ENCODE peak calls at places on chromosomes 11 and 22, in four cellular contexts. F is left ventricle myocardium inferior, Y is lower lobe of right lung, O is HepG2. D is an unnamed sample.

GRCh38 chr11:33135216-33135615 is 26.1 kb downstream of the CSTF3 start:
- DNase-seq in F (no peak), O (no peak), Y (no peak), D (peak; percentile 55)

GRCh38 chr11:134120143-134120850 is 51.4 kb downstream of the JAM3 start:
- DNase-seq in Y (no peak), F (peak; percentile 53), O (no peak), D (peak; percentile 93)

GRCh38 chr11:96464695-96465307 is 75.0 kb downstream of the JRKL start:
- DNase-seq in F (no peak), Y (no peak), O (peak; percentile 68), D (peak; percentile 34)

GRCh38 chr22:38570841-38571364 is 920 bp upstream of the DMC1 start:
- DNase-seq in F (peak; percentile 26), O (no peak), Y (peak; percentile 51), D (no peak)

GRCh38 chr11:30917859-30918478 is 331.8 kb upstream of the MPPED2 start:
- DNase-seq in Y (no peak), F (no peak), O (peak; percentile 40), D (peak; percentile 25)

GRCh38 chr11:107593941-107594340 is 3.0 kb downstream of the ELMOD1 start:
- DNase-seq in F (no peak), O (no peak), Y (no peak), D (no peak)

GRCh38 chr11:13368041-13368446 is 90.5 kb downstream of the BMAL1 start:
- DNase-seq in O (peak; percentile 9), F (no peak), Y (no peak), D (peak; percentile 35)

GRCh38 chr11:2789331-2789730 is 89.5 kb upstream of the KCNQ1OT1 start:
- DNase-seq in O (no peak), Y (peak; percentile 30), F (peak; percentile 6), D (no peak)

GRCh38 chr11:31645747-31646146 is 136.2 kb downstream of the ELP4 start:
- DNase-seq in F (no peak), Y (no peak), O (peak; percentile 20), D (peak; percentile 82)

GRCh38 chr11:75773595-75774353 is 5.2 kb downstream of the DGAT2 start:
- DNase-seq in Y (peak; percentile 32), O (no peak), F (no peak), D (no peak)

GRCh38 chr11:70490208-70490607 is 91.9 kb downstream of the CTTN start:
- DNase-seq in Y (peak; percentile 28), F (peak; percentile 5), O (no peak), D (no peak)

GRCh38 chr11:96307748-96308133 is 35.3 kb downstream of the MAML2 start:
- DNase-seq in O (no peak), F (no peak), Y (no peak), D (peak; percentile 90)

GRCh38 chr11:23730307-23730998 is 766.4 kb upstream of the LUZP2 start:
- DNase-seq in O (no peak), Y (no peak), F (no peak), D (no peak)

GRCh38 chr11:76293189-76293631 is 86.9 kb upstream of the WNT11 start:
- DNase-seq in O (no peak), F (no peak), Y (no peak), D (no peak)

GRCh38 chr11:1224491-1225385 is 1.9 kb downstream of the MUC5B start:
- DNase-seq in F (no peak), Y (peak; percentile 27), O (no peak), D (no peak)

GRCh38 chr22:29663230-29663826 is 56.5 kb upstream of the CABP7 start:
- DNase-seq in F (no peak), O (no peak), Y (no peak), D (no peak)

GRCh38 chr22:29625090-29625825 is 21.8 kb downstream of the NF2 start:
- DNase-seq in Y (peak; percentile 62), O (peak; percentile 62), F (no peak), D (peak; percentile 68)

GRCh38 chr11:104093426-104094280 is 57.2 kb downstream of the DDI1 start:
- DNase-seq in Y (no peak), F (no peak), O (no peak), D (no peak)

GRCh38 chr11:9762531-9762930 is 98.7 kb downstream of the SWAP70 start:
- DNase-seq in Y (no peak), O (no peak), F (no peak), D (no peak)

GRCh38 chr11:6443269-6444003 is 2.6 kb upstream of the HPX start:
- DNase-seq in O (peak; percentile 28), Y (peak; percentile 62), F (peak; percentile 44), D (peak; percentile 40)

GRCh38 chr11:17256512-17256911 is 20.0 kb upstream of the NUCB2 start:
- DNase-seq in O (no peak), F (no peak), Y (no peak), D (peak; percentile 91)

GRCh38 chr22:38350444-38351359 is 33.5 kb upstream of the CSNK1E start:
- DNase-seq in O (no peak), Y (no peak), F (no peak), D (no peak)

GRCh38 chr22:43438666-43439347 is 27.0 kb downstream of the MPPED1 start:
- DNase-seq in Y (no peak), F (no peak), O (no peak), D (no peak)

GRCh38 chr11:65604258-65604657 is 8.7 kb upstream of the KCNK7 start:
- DNase-seq in F (no peak), O (no peak), Y (no peak), D (no peak)

GRCh38 chr11:22536036-22536435 is 89.6 kb downstream of the FANCF start:
- DNase-seq in F (no peak), O (no peak), Y (no peak), D (no peak)

GRCh38 chr11:32081901-32082300 is 9.0 kb upstream of the RCN1 start:
- DNase-seq in Y (no peak), O (no peak), F (no peak), D (no peak)

GRCh38 chr22:19607198-19608113 is 83.2 kb upstream of the CLDN5 start:
- DNase-seq in Y (no peak), O (no peak), F (no peak), D (no peak)

GRCh38 chr11:8089791-8090510 is 8.9 kb downstream of the TUB start:
- DNase-seq in F (no peak), Y (no peak), O (no peak), D (no peak)

GRCh38 chr11:8091671-8092070 is 10.7 kb downstream of the TUB start:
- DNase-seq in O (no peak), F (no peak), Y (no peak), D (no peak)

GRCh38 chr11:8087756-8088155 is 6.7 kb downstream of the TUB start:
- DNase-seq in Y (no peak), O (no peak), F (no peak), D (no peak)

GRCh38 chr11:8092587-8093424 is 11.8 kb downstream of the TUB start:
- DNase-seq in Y (peak; percentile 67), F (peak; percentile 48), O (peak; percentile 58), D (peak; percentile 72)

DNA sequence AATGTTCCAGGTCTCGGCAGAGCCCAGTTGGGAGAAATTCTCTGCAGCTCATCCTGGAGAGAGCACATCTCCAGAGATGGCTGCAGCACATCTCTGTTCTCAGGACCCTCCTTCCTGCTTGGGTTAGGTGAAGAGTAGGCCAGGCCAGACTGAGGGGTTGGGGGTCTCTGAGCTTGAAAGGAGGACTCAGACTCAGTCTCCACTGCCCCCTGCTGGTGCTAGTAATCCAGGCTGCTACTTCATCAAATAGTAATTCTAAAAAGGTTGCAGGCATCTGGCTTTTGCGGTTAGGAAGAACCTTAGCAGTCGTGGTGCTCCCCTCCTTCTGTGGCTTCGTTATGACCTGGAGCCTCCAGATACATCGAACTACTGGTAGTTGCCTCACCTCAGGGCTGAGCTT is 9.7 kb downstream of the TUB start:
- DNase-seq in Y (no peak), F (no peak), O (peak; percentile 20), D (peak; percentile 37)
- TF ChIP-seq CTCF in Y (peak; percentile 33), F (peak; percentile 69), O (peak; percentile 61), D (peak; percentile 82)

DNA sequence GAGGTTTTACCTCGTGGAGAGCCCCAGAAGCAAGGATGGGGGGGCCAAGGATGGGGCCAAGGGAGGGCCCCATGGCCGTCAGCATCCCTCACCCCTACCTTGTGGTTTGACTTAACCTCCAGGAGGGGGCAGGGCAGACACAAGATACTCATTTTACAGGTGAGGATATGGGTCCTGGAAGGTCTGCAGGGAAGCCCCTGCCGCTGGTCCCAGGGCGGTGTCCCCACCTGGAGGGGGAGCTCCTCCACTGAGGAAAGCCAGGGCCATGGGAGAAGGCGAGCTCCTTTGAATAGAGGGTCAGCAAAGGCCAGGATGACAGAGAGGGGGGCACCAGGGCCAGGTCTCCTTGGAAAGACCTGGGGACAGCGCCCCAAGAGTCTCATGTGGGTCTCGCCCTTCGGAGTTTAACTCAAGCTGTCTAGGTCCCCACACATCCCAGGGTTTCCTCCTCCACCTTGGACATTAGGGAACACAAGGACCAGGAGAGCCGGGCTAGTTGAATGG is 5.9 kb upstream of the ADORA2A start:
- DNase-seq in O (peak; percentile 73), F (no peak), Y (peak; percentile 32), D (no peak)
- TF ChIP-seq CTCF in O (peak; percentile 87), F (no peak), Y (peak; percentile 14), D (peak; percentile 43)

DNA sequence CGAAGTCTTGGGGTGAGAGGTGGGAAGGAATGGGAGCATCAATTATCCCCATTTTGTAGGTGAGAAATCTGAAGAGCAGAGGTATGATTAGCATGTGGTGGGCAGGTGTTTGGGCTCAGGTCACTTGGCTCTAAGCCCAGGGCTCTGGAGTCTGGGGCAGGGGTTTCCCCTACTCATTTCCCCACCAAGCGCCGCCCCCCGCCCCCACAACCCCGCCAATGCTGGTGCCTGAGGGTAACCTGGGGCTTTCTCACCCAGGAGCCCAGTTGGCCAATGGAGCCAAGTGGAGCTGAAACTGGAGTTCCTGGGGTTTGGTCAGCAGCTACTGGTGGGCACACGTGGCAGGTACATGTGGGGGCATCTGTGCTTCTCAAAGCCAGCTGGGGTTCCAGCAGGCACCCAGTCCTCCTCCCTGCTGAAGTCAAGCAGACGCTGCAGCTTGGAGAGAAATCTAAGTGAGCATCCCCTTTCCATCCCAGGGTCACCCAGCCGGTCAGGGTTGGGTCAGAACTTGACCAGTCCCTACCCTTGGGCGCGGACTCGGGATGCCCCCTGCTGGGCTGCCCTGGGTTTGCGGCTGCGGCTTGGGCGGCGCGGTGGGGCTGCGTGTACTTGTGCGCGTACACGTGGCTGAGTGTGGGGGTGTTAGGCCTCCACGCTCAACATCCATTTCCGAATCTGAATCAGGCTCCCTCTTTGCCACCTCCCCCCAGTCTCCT is 1.6 kb upstream of the CHRM1 start:
- DNase-seq in Y (no peak), F (no peak), O (no peak), D (no peak)
- TF ChIP-seq CTCF in Y (peak; percentile 20), F (peak; percentile 37), O (peak; percentile 34), D (peak; percentile 70)

GRCh38 chr11:113806403-113806802 is 26.8 kb downstream of the CLDN25 start:
- DNase-seq in F (no peak), O (peak; percentile 64), Y (no peak), D (peak; percentile 22)
- TF ChIP-seq CTCF in F (peak; percentile 56), O (peak; percentile 71), Y (peak; percentile 30), D (peak; percentile 75)

GRCh38 chr11:11569936-11570491 is 51.8 kb downstream of the GALNT18 start:
- DNase-seq in Y (peak; percentile 62), O (no peak), F (peak; percentile 75), D (no peak)
- TF ChIP-seq CTCF in Y (peak; percentile 8), O (no peak), F (peak; percentile 38), D (no peak)

D was measured in brain microvascular endothelial cell.